ENCODE peak calls at places on chromosomes 16 and 17, in eight cellular contexts. One of them, this sample, is unnamed.
A peak's percentile ranks its signal among the peaks of the same experiment; 100 is the strongest.

GRCh38 chr17:55390364-55390977 is 31.2 kb downstream of the MMD start:
- ATAC-seq in Right ventricle myocardium superior: no peak
- ATAC-seq in pancreas: no peak
- ATAC-seq in body of pancreas: no peak
- ATAC-seq in naive thymus-derived CD4-positive, alpha-beta T cell: no peak
- ATAC-seq in activated T-cell treated with anti-CD3 and anti-CD28 coated beads, Interleukin-2, amount 50 U/mL, for 72 hours: no peak
- ATAC-seq in WTC11: no peak
- ATAC-seq in upper lobe of right lung: no peak
- ATAC-seq in this sample: no peak

GRCh38 chr16:668519-669171 is 713 bp downstream of the RHOT2 start:
- ATAC-seq in upper lobe of right lung: no peak
- ATAC-seq in body of pancreas: no peak
- ATAC-seq in naive thymus-derived CD4-positive, alpha-beta T cell: no peak
- ATAC-seq in WTC11: no peak
- ATAC-seq in pancreas: peak; percentile 11
- ATAC-seq in activated T-cell treated with anti-CD3 and anti-CD28 coated beads, Interleukin-2, amount 50 U/mL, for 72 hours: no peak
- ATAC-seq in Right ventricle myocardium superior: peak; percentile 4
- ATAC-seq in this sample: no peak

GRCh38 chr16:81700780-81701165 is 78.3 kb upstream of the PLCG2 start:
- ATAC-seq in WTC11: no peak
- ATAC-seq in naive thymus-derived CD4-positive, alpha-beta T cell: no peak
- ATAC-seq in Right ventricle myocardium superior: no peak
- ATAC-seq in pancreas: no peak
- ATAC-seq in activated T-cell treated with anti-CD3 and anti-CD28 coated beads, Interleukin-2, amount 50 U/mL, for 72 hours: no peak
- ATAC-seq in upper lobe of right lung: no peak
- ATAC-seq in body of pancreas: no peak
- ATAC-seq in this sample: no peak

GRCh38 chr16:49811630-49812334 is 44.1 kb downstream of the ZNF423 start:
- ATAC-seq in WTC11: peak; percentile 50
- ATAC-seq in body of pancreas: peak; percentile 74
- ATAC-seq in pancreas: peak; percentile 95
- ATAC-seq in activated T-cell treated with anti-CD3 and anti-CD28 coated beads, Interleukin-2, amount 50 U/mL, for 72 hours: no peak
- ATAC-seq in naive thymus-derived CD4-positive, alpha-beta T cell: no peak
- ATAC-seq in Right ventricle myocardium superior: peak; percentile 61
- ATAC-seq in upper lobe of right lung: no peak
- ATAC-seq in this sample: no peak

GRCh38 chr17:62188713-62189112 is 123.6 kb upstream of the MED13 start:
- ATAC-seq in body of pancreas: no peak
- ATAC-seq in upper lobe of right lung: no peak
- ATAC-seq in WTC11: no peak
- ATAC-seq in activated T-cell treated with anti-CD3 and anti-CD28 coated beads, Interleukin-2, amount 50 U/mL, for 72 hours: no peak
- ATAC-seq in pancreas: peak; percentile 55
- ATAC-seq in naive thymus-derived CD4-positive, alpha-beta T cell: no peak
- ATAC-seq in Right ventricle myocardium superior: no peak
- ATAC-seq in this sample: no peak

GRCh38 chr16:15450624-15451023 is 16.2 kb downstream of the BMERB1 start:
- ATAC-seq in naive thymus-derived CD4-positive, alpha-beta T cell: no peak
- ATAC-seq in body of pancreas: no peak
- ATAC-seq in pancreas: no peak
- ATAC-seq in Right ventricle myocardium superior: peak; percentile 46
- ATAC-seq in activated T-cell treated with anti-CD3 and anti-CD28 coated beads, Interleukin-2, amount 50 U/mL, for 72 hours: no peak
- ATAC-seq in WTC11: no peak
- ATAC-seq in upper lobe of right lung: no peak
- ATAC-seq in this sample: peak; percentile 66

GRCh38 chr17:80951121-80952090 is 40.2 kb upstream of the CHMP6 start:
- ATAC-seq in naive thymus-derived CD4-positive, alpha-beta T cell: no peak
- ATAC-seq in pancreas: no peak
- ATAC-seq in body of pancreas: no peak
- ATAC-seq in Right ventricle myocardium superior: no peak
- ATAC-seq in activated T-cell treated with anti-CD3 and anti-CD28 coated beads, Interleukin-2, amount 50 U/mL, for 72 hours: no peak
- ATAC-seq in upper lobe of right lung: no peak
- ATAC-seq in WTC11: no peak
- ATAC-seq in this sample: no peak

GRCh38 chr17:28047806-28048205 is 5.3 kb downstream of the NLK start:
- ATAC-seq in pancreas: no peak
- ATAC-seq in upper lobe of right lung: no peak
- ATAC-seq in Right ventricle myocardium superior: no peak
- ATAC-seq in body of pancreas: no peak
- ATAC-seq in WTC11: no peak
- ATAC-seq in naive thymus-derived CD4-positive, alpha-beta T cell: no peak
- ATAC-seq in activated T-cell treated with anti-CD3 and anti-CD28 coated beads, Interleukin-2, amount 50 U/mL, for 72 hours: no peak
- ATAC-seq in this sample: no peak